ENCODE peak calls at places on chromosomes 4 and X, in ten cellular contexts. G is mesendoderm; S is activated T-cell treated with anti-CD3 and anti-CD28 coated beads, Interleukin-2, amount 50 U/mL, for 1 hour; V is SW 1271; Q is SW480; X is endothelial cell; M is PC-3; L is heart left ventricle; D is HCEC 1CT; A is activated naive CD4-positive, alpha-beta T cell. U is an unnamed sample.

GRCh38 chr4:11765849-11766453 is 337.3 kb upstream of the HS3ST1 start:
- DNase-seq in G (peak; percentile 71), S (no peak), V (peak; percentile 29), Q (peak; percentile 10), X (peak; percentile 38), M (peak; percentile 68), L (no peak), D (no peak), A (no peak), U (peak; percentile 52)

GRCh38 chrX:100731441-100732281 is at the start of gene SYTL4:
- DNase-seq in G (peak; percentile 33), S (no peak), V (no peak), Q (peak; percentile 17), X (peak; percentile 10), M (peak; percentile 20), L (no peak), D (no peak), A (no peak), U (no peak)

GRCh38 chr4:69823481-69824186 is 36.3 kb downstream of the SULT1E1 start:
- DNase-seq in G (peak; percentile 53), S (peak; percentile 47), V (peak; percentile 4), Q (peak; percentile 10), X (no peak), M (peak; percentile 78), L (no peak), D (no peak), A (peak; percentile 25), U (peak; percentile 47)

GRCh38 chr4:113555868-113556267 is 205.7 kb downstream of the CAMK2D start:
- DNase-seq in G (no peak), S (no peak), V (no peak), Q (no peak), X (no peak), M (no peak), L (peak; percentile 40), D (no peak), A (no peak), U (no peak)

GRCh38 chrX:64894454-64895038 is 81.7 kb downstream of the ZC4H2 start:
- DNase-seq in G (peak; percentile 71), S (peak; percentile 34), V (peak; percentile 13), Q (peak; percentile 14), X (peak; percentile 53), M (peak; percentile 64), L (no peak), D (no peak), A (no peak), U (peak; percentile 54)

GRCh38 chrX:39261446-39262147 is 460.3 kb downstream of the MID1IP1 start:
- DNase-seq in G (peak; percentile 63), S (no peak), V (peak; percentile 0), Q (peak; percentile 25), X (peak; percentile 12), M (peak; percentile 32), L (peak; percentile 7), D (peak; percentile 8), A (peak; percentile 0), U (peak; percentile 54)

GRCh38 chrX:42119076-42119475 is 195.7 kb upstream of the CASK start:
- DNase-seq in G (peak; percentile 19), S (no peak), V (peak; percentile 1), Q (peak; percentile 58), X (no peak), M (peak; percentile 91), L (no peak), D (no peak), A (no peak), U (no peak)

GRCh38 chrX:124226129-124226528 is 106.3 kb upstream of the TEX13D start:
- DNase-seq in G (no peak), S (no peak), V (no peak), Q (no peak), X (no peak), M (peak; percentile 63), L (no peak), D (no peak), A (no peak), U (no peak)

GRCh38 chr4:119337010-119337409 is 15.1 kb upstream of the FABP2 start:
- DNase-seq in G (no peak), S (no peak), V (no peak), Q (no peak), X (no peak), M (no peak), L (no peak), D (no peak), A (no peak), U (no peak)